ENCODE peak calls at places on chromosomes 16 and 17, in five cellular contexts. N is foreskin fibroblast, Y is activated B cell treated with CpG ODN at 0.5 μM for 24 hours, J is A549, H is body of pancreas. V is an unnamed sample.

GRCh38 chr16:5490499-5490898 is 392.9 kb upstream of the EEF2KMT start:
- DNase-seq in N (peak), Y (no peak), J (peak), H (peak), V (no peak)

GRCh38 chr17:336110-337021 is 16.2 kb downstream of the RPH3AL start:
- DNase-seq in N (no peak), Y (no peak), J (no peak), H (peak), V (peak)

GRCh38 chr17:71334041-71334781 is 786.6 kb upstream of the SOX9 start:
- DNase-seq in N (peak), Y (no peak), J (no peak), H (no peak), V (no peak)

GRCh38 chr17:37744961-37745800 is at the start of gene HNF1B:
- DNase-seq in N (no peak), Y (peak), J (peak), H (peak), V (no peak)

GRCh38 chr16:65289022-65289421 is 167.2 kb upstream of the CDH11 start:
- DNase-seq in N (no peak), Y (no peak), J (no peak), H (no peak), V (peak)

GRCh38 chr17:45425125-45425983 is 7.3 kb downstream of the ARHGAP27 start:
- DNase-seq in N (peak), Y (no peak), J (peak), H (peak), V (no peak)

GRCh38 chr16:11005611-11005975 is 61.2 kb downstream of the CLEC16A start:
- DNase-seq in N (peak), Y (no peak), J (no peak), H (no peak), V (no peak)

GRCh38 chr17:81898029-81898866 is 3.8 kb upstream of the NPB start:
- DNase-seq in N (peak), Y (no peak), J (peak), H (no peak), V (no peak)

GRCh38 chr16:51151435-51151950 is 423 bp upstream of the SALL1 start:
- DNase-seq in N (peak), Y (no peak), J (peak), H (peak), V (peak)

GRCh38 chr16:51150894-51151320 is at the start of gene SALL1:
- DNase-seq in N (peak), Y (no peak), J (no peak), H (no peak), V (no peak)

GRCh38 chr16:51152691-51153261 is 1.7 kb upstream of the SALL1 start:
- DNase-seq in N (peak), Y (no peak), J (no peak), H (no peak), V (no peak)

GRCh38 chr16:51153275-51153991 is 2.4 kb upstream of the SALL1 start:
- DNase-seq in N (no peak), Y (no peak), J (no peak), H (no peak), V (no peak)

GRCh38 chr16:51151951-51152663 is 1.0 kb upstream of the SALL1 start:
- DNase-seq in N (peak), Y (no peak), J (peak), H (peak), V (peak)
- TF ChIP-seq CTCF in N (peak), Y (no peak), J (no peak), H (no peak), V (no peak)

DNA sequence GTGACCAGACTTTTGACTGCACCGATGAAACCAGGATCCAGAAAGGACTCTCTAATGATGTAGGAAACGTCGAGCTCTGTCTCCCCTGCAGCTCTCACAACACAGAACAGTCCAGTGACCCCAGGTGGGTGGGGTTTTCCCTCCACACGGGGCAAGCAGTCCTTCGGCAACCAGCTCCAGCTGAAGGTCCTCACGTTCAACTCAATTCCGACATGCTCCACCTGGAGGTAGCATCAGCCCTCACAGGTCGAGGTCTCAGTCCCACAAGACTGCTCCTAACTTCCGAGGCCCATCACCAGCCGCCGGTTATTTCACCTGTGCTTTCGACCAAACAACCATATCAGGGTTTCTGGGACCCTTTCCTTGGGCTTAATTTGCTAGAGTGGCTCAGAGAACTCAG is 28.2 kb downstream of the ITGAE start:
- DNase-seq in N (no peak), Y (no peak), J (no peak), H (no peak), V (no peak)
- TF ChIP-seq CTCF in N (no peak), Y (no peak), J (no peak), H (no peak), V (no peak)

GRCh38 chr17:58270476-58271290 is 10.1 kb downstream of the MPO start:
- DNase-seq in N (no peak), Y (no peak), J (no peak), H (no peak), V (no peak)
- TF ChIP-seq CTCF in N (no peak), Y (no peak), J (no peak), H (no peak), V (no peak)

GRCh38 chr17:75069783-75070182 is 18.0 kb upstream of the SLC16A5 start:
- DNase-seq in N (peak), Y (no peak), J (peak), H (no peak), V (no peak)
- TF ChIP-seq CTCF in N (peak), Y (no peak), J (peak), H (peak), V (no peak)

DNA sequence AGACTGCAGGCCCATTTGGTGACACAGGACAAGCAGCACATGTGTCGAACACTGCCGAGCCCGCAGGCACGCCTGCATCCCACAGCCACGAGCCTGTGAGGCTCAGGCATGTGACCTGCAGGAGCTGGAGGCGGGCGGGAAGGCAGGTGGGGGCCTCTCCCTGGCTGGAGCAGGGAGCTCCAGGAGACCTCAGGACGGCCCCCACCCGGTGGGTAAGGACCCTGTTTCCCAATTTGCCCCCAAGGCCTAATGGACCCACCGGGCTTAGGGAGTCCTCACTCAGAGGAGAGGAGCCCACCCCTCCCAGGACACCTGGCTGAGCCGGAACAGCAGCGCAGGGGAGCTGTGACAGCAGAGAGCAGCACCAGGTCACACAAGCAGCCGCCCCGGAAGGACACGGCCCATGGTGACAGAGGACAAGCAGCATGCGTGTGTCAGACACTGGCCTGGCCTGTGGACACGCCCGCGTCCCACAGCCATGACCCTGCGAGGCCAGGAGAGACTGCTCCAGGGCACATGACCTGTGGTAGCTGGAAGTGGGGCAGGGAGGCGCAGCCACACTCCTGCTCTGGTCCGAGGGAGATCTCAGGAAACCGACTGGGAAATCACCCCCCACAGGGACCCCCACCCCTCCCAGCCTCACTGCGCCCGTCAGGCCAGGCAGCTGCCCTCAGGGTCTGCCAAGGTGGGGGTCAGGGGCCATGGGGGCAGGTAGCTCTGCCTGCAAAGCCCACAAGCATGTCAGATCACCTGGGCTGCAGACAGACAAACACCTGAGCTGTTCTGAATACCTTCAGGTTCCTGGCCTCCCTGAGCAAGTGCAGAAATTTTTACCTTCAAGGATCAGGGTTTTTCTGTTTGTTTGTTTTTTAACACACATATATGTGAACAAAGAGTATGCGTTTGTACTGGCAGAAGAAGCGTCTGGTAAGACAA is 2.4 kb downstream of the SPSB3 start:
- DNase-seq in N (no peak), Y (no peak), J (no peak), H (no peak), V (no peak)
- TF ChIP-seq CTCF in N (no peak), Y (no peak), J (no peak), H (no peak), V (no peak)

GRCh38 chr17:19706791-19707727 is 9.3 kb downstream of the SLC47A2 start:
- DNase-seq in N (no peak), Y (no peak), J (no peak), H (no peak), V (no peak)
- TF ChIP-seq CTCF in N (no peak), Y (no peak), J (no peak), H (no peak), V (no peak)

DNA sequence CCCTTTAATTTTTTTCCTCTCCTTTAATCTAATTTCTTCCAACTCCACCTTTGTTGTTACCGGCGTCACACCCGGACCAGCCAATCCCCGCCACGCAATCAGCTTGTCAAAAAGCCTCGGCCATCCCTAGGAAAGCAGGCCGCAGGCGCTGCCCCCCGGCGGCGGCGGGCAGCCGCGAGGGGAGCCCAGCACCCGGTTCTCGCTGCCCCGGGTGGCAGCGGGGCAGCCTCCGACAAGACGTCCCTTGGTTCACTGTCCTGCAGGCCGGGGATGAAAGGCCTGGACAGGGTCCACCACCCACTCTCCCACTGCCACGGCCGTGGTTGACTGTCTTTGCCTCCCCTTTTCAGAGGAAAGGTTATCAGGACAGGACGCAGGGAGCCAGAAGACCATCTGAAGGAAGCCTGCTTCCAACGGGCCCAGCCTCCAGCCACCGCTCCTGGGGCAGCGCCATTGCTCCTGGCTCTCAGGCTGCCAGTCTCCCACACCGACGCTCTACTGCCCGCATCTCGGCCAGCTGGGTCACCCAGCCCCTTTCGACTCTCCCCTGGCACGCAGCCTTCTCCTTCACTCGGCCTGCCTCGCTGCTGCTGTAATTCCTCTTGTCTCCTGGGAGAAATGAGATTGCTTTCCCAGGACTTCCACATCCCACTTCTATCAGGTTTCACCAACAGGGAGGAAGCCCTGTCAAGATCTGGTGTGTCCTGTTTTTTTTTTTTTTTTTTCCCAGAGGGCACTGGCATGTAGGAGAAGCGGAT is 2.8 kb upstream of the UBTF start:
- DNase-seq in N (peak), Y (peak), J (peak), H (peak), V (peak)
- TF ChIP-seq CTCF in N (no peak), Y (no peak), J (peak), H (no peak), V (peak)

DNA sequence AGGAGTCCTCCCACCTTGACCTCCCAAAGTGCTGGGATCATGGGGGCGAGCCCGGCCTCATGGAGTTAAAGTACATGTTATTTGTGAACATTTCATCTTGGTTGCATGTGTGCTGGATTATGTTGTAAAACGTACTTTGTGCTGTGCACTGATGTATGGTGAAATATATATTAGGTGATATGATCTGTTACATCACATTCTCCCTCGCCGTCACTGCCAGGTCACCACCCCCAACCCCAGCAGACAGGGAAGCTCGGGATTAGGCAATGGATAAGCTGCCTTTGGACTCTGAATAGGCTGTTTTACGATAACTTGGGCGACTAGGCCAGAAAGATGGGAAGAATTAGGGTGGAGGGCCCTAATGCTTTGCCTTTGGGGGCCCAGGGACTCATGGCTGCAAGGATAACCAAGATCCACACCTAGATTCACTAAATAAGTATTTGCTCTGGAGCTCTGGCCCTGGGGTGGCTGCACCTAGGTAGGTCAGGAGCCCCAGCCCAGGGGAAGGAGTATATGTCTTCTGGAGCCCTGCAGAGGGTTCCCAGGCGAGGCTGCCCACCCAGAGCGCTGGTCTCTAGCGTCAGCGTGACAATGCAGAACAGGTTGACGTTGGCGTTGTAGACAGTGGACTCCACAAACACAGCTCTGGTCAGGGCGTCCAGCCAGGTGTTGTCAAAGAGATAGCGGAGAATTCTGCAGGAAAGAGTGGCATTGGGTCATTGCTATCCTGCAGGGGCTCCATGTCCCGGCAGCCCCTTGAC is 27.1 kb upstream of the GCSH start:
- DNase-seq in N (no peak), Y (no peak), J (no peak), H (no peak), V (no peak)
- TF ChIP-seq CTCF in N (no peak), Y (no peak), J (no peak), H (no peak), V (no peak)

DNA sequence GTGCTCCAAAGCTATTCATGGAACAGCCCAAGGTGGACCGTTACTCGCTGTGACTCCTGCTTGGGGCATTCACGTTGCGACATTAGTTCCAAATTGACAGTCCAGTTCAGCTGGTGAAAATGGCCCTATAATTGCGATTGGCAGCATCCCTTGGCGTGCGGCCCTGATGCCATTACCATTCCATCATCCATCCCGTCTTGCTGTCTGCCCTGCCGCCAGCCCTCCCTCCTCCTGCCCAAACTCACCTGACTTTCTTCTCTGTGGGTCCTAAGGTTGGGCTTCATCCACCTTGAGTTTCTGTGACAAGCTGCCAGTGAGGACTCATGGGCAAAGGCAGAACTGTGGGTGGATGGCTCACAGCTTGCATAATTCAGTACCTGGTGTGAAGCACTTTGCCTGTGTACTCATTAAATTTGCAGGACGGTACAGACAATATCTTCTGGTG is 104.6 kb downstream of the RPTOR start:
- DNase-seq in N (peak), Y (no peak), J (no peak), H (no peak), V (no peak)
- TF ChIP-seq CTCF in N (no peak), Y (no peak), J (no peak), H (no peak), V (no peak)

V was measured in heart right ventricle.